ENCODE peak calls at places on chromosomes 13 and 19, in eight cellular contexts. L is AG09319, Y is fibroblast of lung, K is foreskin fibroblast, F is brain microvascular endothelial cell, T is AG04449, V is progenitor cell of endocrine pancreas, Q is bronchial epithelial cell. D is an unnamed sample.

GRCh38 chr13:94232956-94233355 is 246.5 kb downstream of the DCT start:
- DNase-seq in Q (no peak), V (no peak), Y (peak), F (no peak), L (no peak), K (no peak), T (no peak), D (no peak)

GRCh38 chr13:74174810-74175209 is 40.6 kb upstream of the KLF12 start:
- DNase-seq in V (no peak), F (no peak), L (no peak), T (no peak), K (no peak), Y (no peak), Q (no peak), D (no peak)

GRCh38 chr19:44677019-44677809 is 5.9 kb downstream of the CEACAM19 start:
- DNase-seq in V (no peak), Q (peak), Y (peak), L (no peak), K (peak), T (peak), F (peak), D (no peak)

GRCh38 chr13:42486711-42487198 is 87.2 kb upstream of the TNFSF11 start:
- DNase-seq in Q (peak), F (peak), V (no peak), Y (peak), L (peak), K (peak), T (peak), D (no peak)

GRCh38 chr19:29119582-29119981 is 93.4 kb downstream of the UQCRFS1 start:
- DNase-seq in F (no peak), V (peak), K (peak), L (no peak), Q (no peak), Y (no peak), T (no peak), D (peak)

GRCh38 chr13:109730832-109731335 is 55.5 kb downstream of the IRS2 start:
- DNase-seq in V (no peak), L (no peak), T (no peak), F (no peak), Y (no peak), K (peak), Q (no peak), D (no peak)

GRCh38 chr19:16447015-16447384 is 24.8 kb downstream of the EPS15L1 start:
- DNase-seq in Q (peak), Y (peak), T (peak), F (peak), L (peak), K (peak), V (no peak), D (no peak)

GRCh38 chr19:6373096-6373812 is 660 bp downstream of the ALKBH7 start:
- DNase-seq in K (peak), L (peak), T (peak), Y (peak), F (peak), Q (peak), V (peak), D (peak)

GRCh38 chr19:55285225-55285890 is 1.6 kb downstream of the BRSK1 start:
- DNase-seq in Q (no peak), L (no peak), T (no peak), K (peak), V (no peak), Y (no peak), F (no peak), D (peak)

GRCh38 chr13:30529085-30529815 is 63.5 kb upstream of the HMGB1 start:
- DNase-seq in Y (peak), F (no peak), Q (no peak), L (no peak), K (peak), T (no peak), V (no peak), D (no peak)

GRCh38 chr19:4388171-4389063 is 11.9 kb downstream of the SH3GL1 start:
- DNase-seq in T (no peak), Y (no peak), F (no peak), Q (no peak), K (no peak), L (no peak), V (no peak), D (no peak)

GRCh38 chr19:12723643-12724426 is at the start of gene TNPO2:
- DNase-seq in V (peak), Y (peak), T (no peak), Q (peak), K (peak), L (no peak), F (peak), D (peak)

GRCh38 chr13:85204668-85205344 is 594.4 kb downstream of the SLITRK6 start:
- DNase-seq in T (no peak), L (no peak), Q (no peak), Y (no peak), K (no peak), V (no peak), F (no peak), D (no peak)

GRCh38 chr19:17848598-17849292 is 963 bp upstream of the JAK3 start:
- DNase-seq in T (no peak), L (no peak), Y (no peak), V (no peak), K (no peak), F (no peak), Q (no peak), D (no peak)

GRCh38 chr19:37127999-37128820 is 44.3 kb downstream of the ZNF585A start:
- DNase-seq in Y (no peak), K (no peak), T (no peak), F (no peak), V (no peak), Q (no peak), L (no peak), D (no peak)

GRCh38 chr19:51024924-51025323 is 1.5 kb downstream of the KLK11 start:
- DNase-seq in Y (no peak), K (no peak), F (no peak), T (no peak), V (no peak), L (no peak), Q (no peak), D (no peak)

GRCh38 chr13:50894042-50894441 is 15.5 kb upstream of the RNASEH2B start:
- DNase-seq in V (no peak), L (no peak), Y (no peak), F (no peak), K (no peak), Q (no peak), T (no peak), D (no peak)

GRCh38 chr13:20939662-20940061 is 37.1 kb upstream of the XPO4 start:
- DNase-seq in Q (peak), Y (no peak), V (no peak), T (no peak), L (no peak), K (no peak), F (no peak), D (no peak)

GRCh38 chr19:50453243-50453642 is 20.6 kb downstream of the MYBPC2 start:
- DNase-seq in Y (no peak), K (no peak), L (no peak), F (no peak), Q (no peak), V (no peak), T (no peak), D (no peak)

GRCh38 chr19:1856698-1857603 is 6.4 kb downstream of the KLF16 start:
- DNase-seq in T (no peak), Y (peak), Q (peak), K (peak), V (peak), L (no peak), F (peak), D (peak)

GRCh38 chr13:112722433-112723250 is 32.8 kb downstream of the ATP11A start:
- DNase-seq in V (no peak), L (no peak), T (no peak), Q (peak), K (peak), F (peak), Y (peak), D (no peak)

GRCh38 chr13:61086052-61086451 is 329.6 kb downstream of the PCDH20 start:
- DNase-seq in Q (peak), K (no peak), T (no peak), V (no peak), F (no peak), L (no peak), Y (no peak), D (no peak)

GRCh38 chr19:53927745-53928144 is 18.7 kb downstream of the CACNG7 start:
- DNase-seq in Q (peak), L (peak), F (peak), T (no peak), V (peak), Y (peak), K (peak), D (no peak)

GRCh38 chr13:64675256-64675892 is 2554.8 kb downstream of the PCDH9 start:
- DNase-seq in T (peak), Y (peak), L (peak), F (peak), Q (peak), V (no peak), K (peak), D (no peak)

GRCh38 chr19:5671600-5671999 is 8.7 kb downstream of the MICOS13 start:
- DNase-seq in L (no peak), T (no peak), F (no peak), Q (no peak), Y (no peak), K (no peak), V (no peak), D (no peak)

GRCh38 chr13:111925146-111925875 is 141.6 kb upstream of the SOX1 start:
- DNase-seq in K (no peak), Q (no peak), L (no peak), V (no peak), F (no peak), T (no peak), Y (no peak), D (no peak)

GRCh38 chr19:43524922-43525835 is 1.8 kb downstream of the ETHE1 start:
- DNase-seq in F (no peak), Y (peak), Q (peak), V (no peak), T (no peak), L (no peak), K (peak), D (no peak)

GRCh38 chr13:47594833-47595232 is 406.2 kb downstream of the SUCLA2 start:
- DNase-seq in F (peak), Y (peak), K (peak), V (no peak), T (no peak), L (no peak), Q (no peak), D (no peak)

GRCh38 chr13:47332149-47332548 is 435.3 kb upstream of the HTR2A start:
- DNase-seq in T (no peak), L (no peak), V (no peak), Q (no peak), K (peak), Y (peak), F (no peak), D (no peak)

GRCh38 chr13:19185865-19186645 is 4.4 kb upstream of the TUBA3C start:
- DNase-seq in L (no peak), T (no peak), Q (no peak), K (no peak), V (no peak), F (no peak), Y (no peak), D (no peak)
- TF ChIP-seq CTCF in L (no peak), T (no peak), Q (no peak), K (no peak), V (no peak), F (no peak), Y (no peak), D (no peak)

GRCh38 chr13:72521965-72522661 is 205.3 kb downstream of the MZT1 start:
- DNase-seq in Q (no peak), F (no peak), Y (no peak), L (no peak), K (no peak), T (no peak), V (no peak), D (no peak)
- TF ChIP-seq CTCF in Q (no peak), F (no peak), Y (no peak), L (no peak), K (no peak), T (no peak), V (no peak), D (no peak)

GRCh38 chr13:44437356-44438233 is 64.0 kb downstream of the SERP2 start:
- DNase-seq in Q (peak), L (no peak), T (peak), K (peak), V (no peak), Y (peak), F (no peak), D (no peak)
- TF ChIP-seq CTCF in Q (no peak), L (peak), T (no peak), K (peak), V (peak), Y (peak), F (peak), D (peak)

GRCh38 chr13:27353166-27353583 is 71.2 kb upstream of the GTF3A start:
- DNase-seq in F (peak), V (no peak), T (no peak), Y (peak), Q (peak), K (peak), L (no peak), D (no peak)

GRCh38 chr13:27353653-27354052 is 70.8 kb upstream of the GTF3A start:
- DNase-seq in L (no peak), T (no peak), F (no peak), Q (no peak), K (no peak), Y (no peak), V (no peak), D (no peak)

GRCh38 chr13:27355894-27356293 is 68.5 kb upstream of the GTF3A start:
- DNase-seq in V (no peak), F (no peak), L (no peak), K (no peak), Q (no peak), T (no peak), Y (no peak), D (no peak)

GRCh38 chr13:27352698-27353097 is 71.7 kb upstream of the GTF3A start:
- DNase-seq in V (no peak), K (no peak), Q (no peak), Y (no peak), L (no peak), T (no peak), F (no peak), D (no peak)

DNA sequence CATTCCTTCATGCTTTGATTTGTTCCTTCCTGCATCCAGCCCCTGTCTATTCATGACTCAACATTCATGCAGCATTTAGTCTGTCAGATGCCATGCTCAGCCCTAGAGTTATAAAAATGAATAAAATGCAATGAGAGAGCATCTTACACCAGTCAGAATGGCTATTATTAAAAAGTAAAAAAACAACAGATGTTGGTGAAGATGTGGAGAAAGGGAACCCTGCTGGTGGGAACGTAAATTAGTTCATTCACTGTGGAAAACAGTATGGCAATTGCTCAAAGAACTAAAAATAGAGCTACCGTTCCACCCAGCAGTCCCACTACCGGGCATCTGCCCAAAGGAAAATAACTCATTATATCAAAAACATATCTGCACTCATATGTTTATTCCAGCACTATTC is 70.0 kb upstream of the GTF3A start:
- DNase-seq in F (peak), Q (no peak), L (peak), Y (peak), T (no peak), V (no peak), K (peak), D (no peak)
- TF ChIP-seq CTCF in F (peak), Q (no peak), L (peak), Y (peak), T (peak), V (no peak), K (peak), D (peak)

GRCh38 chr19:489418-490196 is 6.7 kb upstream of the MADCAM1 start:
- DNase-seq in V (no peak), T (no peak), Q (no peak), L (no peak), Y (peak), F (no peak), K (peak), D (peak)
- TF ChIP-seq CTCF in V (no peak), T (peak), Q (peak), L (no peak), Y (no peak), F (peak), K (no peak), D (no peak)

GRCh38 chr19:11382898-11383705 is 1.0 kb downstream of the EPOR start:
- DNase-seq in V (peak), Q (no peak), K (peak), F (no peak), T (no peak), L (no peak), Y (no peak), D (peak)
- TF ChIP-seq CTCF in V (peak), Q (peak), K (peak), F (peak), T (peak), L (peak), Y (peak), D (peak)

GRCh38 chr19:49362048-49362925 is at the start of gene TEAD2:
- DNase-seq in Q (peak), V (peak), L (no peak), Y (peak), F (peak), K (peak), T (no peak), D (peak)

GRCh38 chr19:49361438-49362047 is 673 bp downstream of the TEAD2 start:
- DNase-seq in K (peak), T (peak), Y (peak), Q (peak), F (peak), L (peak), V (peak), D (peak)

GRCh38 chr19:49362926-49363264 is 679 bp upstream of the TEAD2 start:
- DNase-seq in V (no peak), L (no peak), Q (no peak), K (no peak), F (peak), T (no peak), Y (no peak), D (no peak)

GRCh38 chr19:49364083-49364687 is 508 bp downstream of the DKKL1 start:
- DNase-seq in L (no peak), Y (no peak), K (no peak), T (no peak), F (no peak), Q (no peak), V (no peak), D (no peak)

GRCh38 chr19:49363265-49364082 is at the start of gene DKKL1:
- DNase-seq in Q (peak), F (peak), L (peak), T (peak), Y (peak), K (peak), V (peak), D (peak)
- TF ChIP-seq CTCF in Q (peak), F (peak), L (peak), T (peak), Y (peak), K (no peak), V (no peak), D (no peak)